ENCODE peak calls at places on chromosome 7, in ten cellular contexts. One of them, this sample, is unnamed.

GRCh38 chr7:25752967-25753791 is 398.8 kb upstream of the NFE2L3 start:
- DNase-seq in KBM-7: no peak
- DNase-seq in activated gamma-delta T cell treated with Interleukin-2 at 50 U/mL for 16 hours: no peak
- DNase-seq in stimulated activated CD4-positive, alpha-beta T cell treated with anti-CD3 and anti-CD28 coated beads, Interleukin-2, amount 100 ng/mL, for 24 hours: no peak
- DNase-seq in tibial nerve: peak
- DNase-seq in pons: no peak
- DNase-seq in germinal center: no peak
- DNase-seq in anterior cingulate cortex: no peak
- DNase-seq in activated naive CD8-positive, alpha-beta T cell treated with anti-CD3 and anti-CD28 coated beads, Interleukin-2, amount 50 U/mL, for 24 hours: no peak
- DNase-seq in H4: no peak
- DNase-seq in this sample: peak

GRCh38 chr7:149060161-149060560 is 30.4 kb downstream of the ZNF786 start:
- DNase-seq in KBM-7: no peak
- DNase-seq in activated gamma-delta T cell treated with Interleukin-2 at 50 U/mL for 16 hours: no peak
- DNase-seq in stimulated activated CD4-positive, alpha-beta T cell treated with anti-CD3 and anti-CD28 coated beads, Interleukin-2, amount 100 ng/mL, for 24 hours: no peak
- DNase-seq in tibial nerve: no peak
- DNase-seq in pons: no peak
- DNase-seq in germinal center: no peak
- DNase-seq in anterior cingulate cortex: no peak
- DNase-seq in activated naive CD8-positive, alpha-beta T cell treated with anti-CD3 and anti-CD28 coated beads, Interleukin-2, amount 50 U/mL, for 24 hours: no peak
- DNase-seq in H4: no peak
- DNase-seq in this sample: peak

GRCh38 chr7:84336303-84336702 is 141.7 kb upstream of the SEMA3A start:
- DNase-seq in KBM-7: peak
- DNase-seq in activated gamma-delta T cell treated with Interleukin-2 at 50 U/mL for 16 hours: no peak
- DNase-seq in stimulated activated CD4-positive, alpha-beta T cell treated with anti-CD3 and anti-CD28 coated beads, Interleukin-2, amount 100 ng/mL, for 24 hours: no peak
- DNase-seq in tibial nerve: no peak
- DNase-seq in pons: no peak
- DNase-seq in germinal center: no peak
- DNase-seq in anterior cingulate cortex: no peak
- DNase-seq in activated naive CD8-positive, alpha-beta T cell treated with anti-CD3 and anti-CD28 coated beads, Interleukin-2, amount 50 U/mL, for 24 hours: no peak
- DNase-seq in H4: no peak
- DNase-seq in this sample: no peak

GRCh38 chr7:19969859-19970493 is 196.6 kb upstream of the TMEM196 start:
- DNase-seq in KBM-7: no peak
- DNase-seq in activated gamma-delta T cell treated with Interleukin-2 at 50 U/mL for 16 hours: no peak
- DNase-seq in stimulated activated CD4-positive, alpha-beta T cell treated with anti-CD3 and anti-CD28 coated beads, Interleukin-2, amount 100 ng/mL, for 24 hours: no peak
- DNase-seq in tibial nerve: no peak
- DNase-seq in pons: no peak
- DNase-seq in germinal center: no peak
- DNase-seq in anterior cingulate cortex: no peak
- DNase-seq in activated naive CD8-positive, alpha-beta T cell treated with anti-CD3 and anti-CD28 coated beads, Interleukin-2, amount 50 U/mL, for 24 hours: no peak
- DNase-seq in H4: no peak
- DNase-seq in this sample: peak

GRCh38 chr7:151085691-151086620 is at the start of gene AGAP3:
- DNase-seq in KBM-7: peak
- DNase-seq in activated gamma-delta T cell treated with Interleukin-2 at 50 U/mL for 16 hours: peak
- DNase-seq in stimulated activated CD4-positive, alpha-beta T cell treated with anti-CD3 and anti-CD28 coated beads, Interleukin-2, amount 100 ng/mL, for 24 hours: peak
- DNase-seq in tibial nerve: peak
- DNase-seq in pons: peak
- DNase-seq in germinal center: peak
- DNase-seq in anterior cingulate cortex: peak
- DNase-seq in activated naive CD8-positive, alpha-beta T cell treated with anti-CD3 and anti-CD28 coated beads, Interleukin-2, amount 50 U/mL, for 24 hours: peak
- DNase-seq in H4: peak
- DNase-seq in this sample: peak

GRCh38 chr7:29194206-29194593 is 375 bp upstream of the CHN2 start:
- DNase-seq in KBM-7: no peak
- DNase-seq in activated gamma-delta T cell treated with Interleukin-2 at 50 U/mL for 16 hours: no peak
- DNase-seq in stimulated activated CD4-positive, alpha-beta T cell treated with anti-CD3 and anti-CD28 coated beads, Interleukin-2, amount 100 ng/mL, for 24 hours: no peak
- DNase-seq in tibial nerve: no peak
- DNase-seq in pons: no peak
- DNase-seq in germinal center: no peak
- DNase-seq in anterior cingulate cortex: no peak
- DNase-seq in activated naive CD8-positive, alpha-beta T cell treated with anti-CD3 and anti-CD28 coated beads, Interleukin-2, amount 50 U/mL, for 24 hours: no peak
- DNase-seq in H4: no peak
- DNase-seq in this sample: no peak

GRCh38 chr7:105188201-105188600 is 174.2 kb downstream of the KMT2E start:
- DNase-seq in KBM-7: no peak
- DNase-seq in activated gamma-delta T cell treated with Interleukin-2 at 50 U/mL for 16 hours: no peak
- DNase-seq in stimulated activated CD4-positive, alpha-beta T cell treated with anti-CD3 and anti-CD28 coated beads, Interleukin-2, amount 100 ng/mL, for 24 hours: no peak
- DNase-seq in tibial nerve: no peak
- DNase-seq in pons: no peak
- DNase-seq in germinal center: no peak
- DNase-seq in anterior cingulate cortex: no peak
- DNase-seq in activated naive CD8-positive, alpha-beta T cell treated with anti-CD3 and anti-CD28 coated beads, Interleukin-2, amount 50 U/mL, for 24 hours: no peak
- DNase-seq in H4: no peak
- DNase-seq in this sample: no peak

GRCh38 chr7:66282594-66282935 is 77.4 kb downstream of the TPST1 start:
- DNase-seq in KBM-7: no peak
- DNase-seq in activated gamma-delta T cell treated with Interleukin-2 at 50 U/mL for 16 hours: no peak
- DNase-seq in stimulated activated CD4-positive, alpha-beta T cell treated with anti-CD3 and anti-CD28 coated beads, Interleukin-2, amount 100 ng/mL, for 24 hours: no peak
- DNase-seq in tibial nerve: no peak
- DNase-seq in pons: no peak
- DNase-seq in germinal center: no peak
- DNase-seq in anterior cingulate cortex: no peak
- DNase-seq in activated naive CD8-positive, alpha-beta T cell treated with anti-CD3 and anti-CD28 coated beads, Interleukin-2, amount 50 U/mL, for 24 hours: no peak
- DNase-seq in H4: no peak
- DNase-seq in this sample: no peak

GRCh38 chr7:158705234-158705890 is 758 bp upstream of the NCAPG2 start:
- DNase-seq in KBM-7: no peak
- DNase-seq in activated gamma-delta T cell treated with Interleukin-2 at 50 U/mL for 16 hours: no peak
- DNase-seq in stimulated activated CD4-positive, alpha-beta T cell treated with anti-CD3 and anti-CD28 coated beads, Interleukin-2, amount 100 ng/mL, for 24 hours: no peak
- DNase-seq in tibial nerve: no peak
- DNase-seq in pons: peak
- DNase-seq in germinal center: no peak
- DNase-seq in anterior cingulate cortex: no peak
- DNase-seq in activated naive CD8-positive, alpha-beta T cell treated with anti-CD3 and anti-CD28 coated beads, Interleukin-2, amount 50 U/mL, for 24 hours: no peak
- DNase-seq in H4: no peak
- DNase-seq in this sample: no peak

GRCh38 chr7:102072636-102073209 is 213.9 kb upstream of the SH2B2 start:
- DNase-seq in KBM-7: no peak
- DNase-seq in activated gamma-delta T cell treated with Interleukin-2 at 50 U/mL for 16 hours: no peak
- DNase-seq in stimulated activated CD4-positive, alpha-beta T cell treated with anti-CD3 and anti-CD28 coated beads, Interleukin-2, amount 100 ng/mL, for 24 hours: no peak
- DNase-seq in tibial nerve: no peak
- DNase-seq in pons: no peak
- DNase-seq in germinal center: no peak
- DNase-seq in anterior cingulate cortex: no peak
- DNase-seq in activated naive CD8-positive, alpha-beta T cell treated with anti-CD3 and anti-CD28 coated beads, Interleukin-2, amount 50 U/mL, for 24 hours: no peak
- DNase-seq in H4: no peak
- DNase-seq in this sample: no peak